ENCODE peak calls at places on chromosomes 5 and 9, in five cellular contexts. I, W, U, V and C are unnamed samples.

GRCh38 chr9:105712773-105713172 is 18.4 kb downstream of the TMEM38B start:
- DNase-seq in V (no peak), U (no peak), W (no peak), I (no peak), C (no peak)

GRCh38 chr5:163846512-163846911 is 341.1 kb downstream of the MAT2B start:
- DNase-seq in V (no peak), I (no peak), W (no peak), U (no peak), C (no peak)

GRCh38 chr5:10306806-10307205 is 896 bp downstream of the CMBL start:
- DNase-seq in V (no peak), U (no peak), I (no peak), W (no peak), C (no peak)

GRCh38 chr5:110909415-110909814 is 162.1 kb upstream of the TSLP start:
- DNase-seq in I (no peak), W (no peak), V (no peak), U (no peak), C (no peak)

GRCh38 chr9:15182003-15182695 is 124.9 kb downstream of the TTC39B start:
- DNase-seq in U (no peak), W (no peak), I (no peak), V (no peak), C (no peak)

GRCh38 chr9:74838351-74838750 is 49.4 kb downstream of the TRPM6 start:
- DNase-seq in U (peak), I (no peak), W (no peak), V (no peak), C (no peak)

GRCh38 chr5:68964679-68965078 is 129.1 kb upstream of the SLC30A5 start:
- DNase-seq in W (no peak), U (no peak), I (no peak), V (no peak), C (no peak)

GRCh38 chr9:131528886-131529505 is 2.1 kb downstream of the UCK1 start:
- DNase-seq in W (no peak), V (no peak), I (no peak), U (no peak), C (no peak)

GRCh38 chr9:126805546-126806262 is 864 bp downstream of the ZBTB43 start:
- DNase-seq in U (no peak), I (peak), V (peak), W (no peak), C (no peak)

GRCh38 chr9:77946969-77947368 is 84.6 kb downstream of the GNAQ start:
- DNase-seq in I (no peak), V (no peak), U (peak), W (no peak), C (no peak)

GRCh38 chr9:121764371-121764730 is 112.9 kb downstream of the DAB2IP start:
- DNase-seq in I (no peak), U (no peak), W (no peak), V (no peak), C (no peak)

GRCh38 chr9:137989999-137990715 is 112.6 kb downstream of the CACNA1B start:
- DNase-seq in U (no peak), V (no peak), W (peak), I (no peak), C (no peak)

GRCh38 chr5:177495243-177496060 is 2.0 kb downstream of the PDLIM7 start:
- DNase-seq in U (no peak), W (peak), I (no peak), V (peak), C (no peak)